ENCODE peak calls at places on chromosomes 11 and 22, in six cellular contexts. X is cardiac muscle cell, L is esophagus squamous epithelium, Y is heart left ventricle, K is HCT116, E is K562. N is an unnamed sample. For H3K36me3, the result is how much of the 10 kb centered on the place peaks cover.

GRCh38 chr11:11984563-11984962 is 23.9 kb downstream of the DKK3 start:
- DNase-seq in Y (no peak), E (no peak), X (no peak), K (no peak), L (no peak), N (no peak)

GRCh38 chr22:42180349-42180842 is 49.8 kb upstream of the CYP2D6 start:
- DNase-seq in E (peak), X (no peak), K (no peak), Y (peak), L (no peak), N (no peak)

GRCh38 chr11:88384004-88384677 is 46.6 kb upstream of the CTSC start:
- DNase-seq in X (no peak), E (no peak), L (no peak), Y (no peak), K (peak), N (no peak)

GRCh38 chr11:45105233-45105992 is 41.0 kb upstream of the PRDM11 start:
- DNase-seq in E (peak), K (peak), X (peak), Y (peak), L (no peak), N (peak)

GRCh38 chr11:2686360-2687222 is 13.2 kb downstream of the KCNQ1OT1 start:
- DNase-seq in E (no peak), Y (no peak), K (no peak), L (no peak), X (no peak), N (no peak)

GRCh38 chr11:134291196-134291595 is 15.0 kb downstream of the GLB1L3 start:
- DNase-seq in Y (no peak), X (no peak), L (no peak), E (no peak), K (no peak), N (no peak)

GRCh38 chr11:92225206-92225562 is 566 bp downstream of the FAT3 start:
- DNase-seq in K (no peak), Y (no peak), X (peak), L (no peak), E (no peak), N (peak)

GRCh38 chr22:39725351-39726035 is 154.9 kb downstream of the CACNA1I start:
- DNase-seq in E (peak), L (no peak), Y (no peak), K (no peak), X (peak), N (no peak)

GRCh38 chr11:75013051-75013450 is 24.3 kb downstream of the NEU3 start:
- DNase-seq in K (no peak), L (no peak), E (peak), Y (no peak), X (no peak), N (no peak)

GRCh38 chr22:44523981-44524759 is 26.1 kb upstream of the RTL6 start:
- DNase-seq in L (no peak), K (no peak), Y (peak), E (no peak), X (peak), N (peak)

GRCh38 chr22:49777569-49778250 is 50.0 kb downstream of the BRD1 start:
- DNase-seq in E (no peak), X (no peak), Y (no peak), L (no peak), K (no peak), N (no peak)

GRCh38 chr22:49776891-49777290 is 50.8 kb downstream of the BRD1 start:
- DNase-seq in L (no peak), Y (no peak), E (no peak), K (no peak), X (no peak), N (no peak)

GRCh38 chr22:49775191-49776052 is 52.3 kb downstream of the BRD1 start:
- DNase-seq in L (no peak), Y (no peak), X (no peak), E (no peak), K (no peak), N (no peak)

GRCh38 chr22:49774499-49775151 is 53.0 kb downstream of the BRD1 start:
- DNase-seq in K (no peak), L (no peak), E (no peak), X (no peak), Y (no peak), N (no peak)

DNA sequence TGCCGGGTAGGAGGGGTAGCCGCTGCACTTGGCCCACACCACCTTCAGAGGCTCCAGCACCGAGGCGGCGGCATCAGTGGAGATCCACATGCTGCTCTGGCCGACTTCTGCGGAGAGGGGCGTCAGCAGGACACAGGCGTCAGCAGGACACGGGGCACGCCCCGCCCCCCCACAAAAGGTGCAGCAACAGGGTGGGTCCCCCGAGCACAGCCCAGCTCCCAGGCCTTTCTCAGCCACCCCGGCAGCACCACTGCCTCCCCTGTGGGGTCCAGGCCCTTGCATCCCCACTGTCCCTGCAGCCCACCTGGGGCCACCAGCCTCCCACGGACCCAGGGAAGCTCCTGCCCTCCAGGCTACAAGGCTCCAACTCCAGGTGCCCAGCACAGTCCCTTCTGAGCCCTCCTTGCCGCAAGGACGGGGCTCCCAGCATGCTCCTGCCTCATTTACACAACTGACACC is 51.6 kb downstream of the BRD1 start:
- DNase-seq in L (no peak), E (no peak), Y (no peak), K (no peak), X (no peak), N (no peak)
- H3K36me3 ChIP-seq in L (under half), E (under half), Y (half or more), K (under half), X (under half), N (half or more)

GRCh38 chr22:46803031-46803880 is 40.8 kb downstream of the TBC1D22A start:
- DNase-seq in L (no peak), E (peak), K (peak), X (peak), Y (peak), N (peak)
- H3K36me3 ChIP-seq in L (under half), E (under half), K (under half), X (under half), Y (under half), N (under half)

DNA sequence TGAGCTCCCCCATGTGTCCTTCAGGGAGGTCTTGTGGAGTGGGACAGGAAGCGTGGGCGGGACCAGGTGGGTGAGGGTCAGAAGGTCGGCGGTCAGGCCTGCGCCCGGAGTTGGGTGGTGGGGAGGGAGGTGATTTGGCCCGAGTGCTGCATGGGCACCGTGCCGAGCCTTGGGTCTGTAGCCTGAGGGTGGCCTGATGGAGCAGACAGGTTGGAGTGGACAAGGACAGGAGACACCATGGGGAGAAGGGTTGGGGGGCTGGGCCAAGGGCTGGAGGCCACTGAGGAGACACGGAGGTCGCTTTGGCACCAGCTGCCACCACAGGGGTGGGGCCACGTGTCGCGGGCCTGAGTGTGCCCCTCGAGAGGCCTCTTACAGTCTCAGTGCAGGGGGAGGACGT is 53.1 kb downstream of the AP2A2 start:
- DNase-seq in L (no peak), E (no peak), K (no peak), X (no peak), Y (no peak), N (no peak)
- H3K36me3 ChIP-seq in L (under half), E (under half), K (under half), X (under half), Y (half or more), N (half or more)

GRCh38 chr22:20400606-20401375 is 6.8 kb downstream of the ZNF74 start:
- DNase-seq in Y (no peak), K (no peak), E (no peak), X (no peak), L (no peak), N (no peak)
- H3K36me3 ChIP-seq in Y (under half), K (under half), E (under half), X (under half), L (under half), N (under half)

GRCh38 chr11:48148749-48149148 is 67.9 kb upstream of the OR4B1 start:
- DNase-seq in K (no peak), X (no peak), L (no peak), E (no peak), Y (no peak), N (no peak)

GRCh38 chr11:48154162-48154561 is 62.4 kb upstream of the OR4B1 start:
- DNase-seq in E (no peak), L (no peak), Y (no peak), K (no peak), X (no peak), N (no peak)

DNA sequence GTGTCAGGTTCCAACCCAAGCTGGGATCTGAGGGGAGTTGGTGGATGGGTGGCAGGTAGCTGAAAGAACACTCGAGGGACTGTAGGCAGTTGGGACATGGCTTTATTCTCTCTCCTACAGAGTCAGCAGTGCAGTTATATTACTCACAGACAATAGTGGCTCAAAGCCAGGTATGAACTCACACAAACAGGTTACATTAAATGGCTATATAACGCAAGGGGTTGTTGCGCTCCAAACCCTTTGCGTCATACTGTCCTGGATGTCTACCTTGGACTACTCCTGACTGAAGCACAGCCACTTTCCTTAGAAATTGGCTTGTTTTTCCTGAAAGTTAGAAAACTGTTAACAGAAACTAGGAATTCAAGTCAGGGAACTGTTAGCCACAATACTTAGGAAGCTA is 66.4 kb upstream of the OR4B1 start:
- DNase-seq in L (no peak), K (no peak), E (no peak), Y (no peak), X (no peak), N (no peak)
- H3K36me3 ChIP-seq in L (under half), K (under half), E (under half), Y (under half), X (under half), N (under half)

GRCh38 chr11:47842749-47843148 is 5.4 kb downstream of the NUP160 start:
- DNase-seq in K (no peak), L (no peak), Y (no peak), E (no peak), X (no peak), N (no peak)
- H3K36me3 ChIP-seq in K (half or more), L (under half), Y (half or more), E (half or more), X (under half), N (half or more)

GRCh38 chr11:130133716-130134115 is 25.9 kb upstream of the ST14 start:
- DNase-seq in L (no peak), X (no peak), K (no peak), E (no peak), Y (no peak), N (no peak)

GRCh38 chr11:130136107-130136506 is 23.5 kb upstream of the ST14 start:
- DNase-seq in E (no peak), L (no peak), K (no peak), X (peak), Y (no peak), N (no peak)

GRCh38 chr11:130141561-130142341 is 17.8 kb upstream of the ST14 start:
- DNase-seq in X (no peak), K (no peak), Y (peak), L (no peak), E (no peak), N (no peak)

GRCh38 chr11:130139401-130139800 is 20.2 kb upstream of the ST14 start:
- DNase-seq in Y (peak), E (no peak), L (no peak), K (no peak), X (no peak), N (no peak)

GRCh38 chr11:130137999-130138398 is 21.6 kb upstream of the ST14 start:
- DNase-seq in E (no peak), L (no peak), K (no peak), X (no peak), Y (no peak), N (no peak)
- H3K36me3 ChIP-seq in E (half or more), L (under half), K (under half), X (under half), Y (half or more), N (under half)

GRCh38 chr11:116865696-116866095 is 28.3 kb upstream of the APOA1 start:
- DNase-seq in E (no peak), X (no peak), Y (no peak), L (no peak), K (no peak), N (no peak)
- H3K36me3 ChIP-seq in E (half or more), X (half or more), Y (half or more), L (under half), K (under half), N (half or more)

GRCh38 chr22:19395276-19395675 is 36.3 kb downstream of the HIRA start:
- DNase-seq in L (no peak), X (no peak), K (no peak), E (no peak), Y (no peak), N (no peak)
- H3K36me3 ChIP-seq in L (under half), X (under half), K (under half), E (half or more), Y (half or more), N (half or more)

GRCh38 chr11:68430384-68430783 is 30.2 kb upstream of the PPP6R3 start:
- DNase-seq in K (no peak), Y (no peak), E (no peak), X (no peak), L (no peak), N (no peak)

GRCh38 chr11:68430801-68431200 is 29.8 kb upstream of the PPP6R3 start:
- DNase-seq in L (no peak), E (no peak), X (no peak), Y (no peak), K (no peak), N (no peak)

GRCh38 chr11:68433541-68433940 is 27.0 kb upstream of the PPP6R3 start:
- DNase-seq in X (no peak), Y (no peak), L (no peak), E (no peak), K (no peak), N (no peak)

GRCh38 chr11:68432874-68433273 is 27.7 kb upstream of the PPP6R3 start:
- DNase-seq in Y (peak), E (no peak), K (no peak), X (peak), L (no peak), N (no peak)

DNA sequence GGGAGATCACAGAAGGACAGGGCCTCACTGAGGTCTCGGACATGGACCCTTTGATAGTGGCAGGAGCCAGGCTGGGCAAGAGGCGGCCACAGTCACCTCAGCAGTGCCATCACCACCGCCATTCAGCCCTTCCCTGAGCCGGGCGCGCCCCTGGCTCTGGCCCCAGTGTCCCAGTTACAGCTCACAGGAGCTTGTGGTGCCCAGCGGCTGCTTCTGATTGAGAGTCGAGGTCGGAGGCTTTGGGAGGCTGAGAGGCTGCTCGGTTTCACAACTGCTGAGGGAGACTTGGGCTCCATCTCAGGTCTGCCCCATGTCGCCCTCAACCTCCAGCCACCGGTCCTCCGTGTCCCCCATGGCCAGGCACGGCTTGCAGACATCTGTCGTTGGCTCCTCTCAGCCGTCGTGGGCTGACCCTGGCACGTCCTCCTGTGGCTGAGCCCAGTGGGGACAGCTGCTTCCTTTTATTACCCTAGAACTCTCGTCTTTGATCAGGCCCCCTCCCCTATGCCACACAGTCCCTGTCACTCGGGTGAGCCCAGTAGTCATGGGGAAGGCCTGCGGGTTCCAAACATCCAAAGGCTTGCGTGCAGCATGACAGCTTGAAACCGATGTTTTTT is 28.5 kb upstream of the PPP6R3 start:
- DNase-seq in L (no peak), K (no peak), X (no peak), Y (no peak), E (no peak), N (no peak)
- H3K36me3 ChIP-seq in L (under half), K (under half), X (under half), Y (half or more), E (half or more), N (under half)